ENCODE peak calls at places on chromosomes 6 and 20, in seven cellular contexts. S is endodermal cell; W is DND-41; K is testis; N is GM23248; X is CD8-positive, alpha-beta T cell; P is psoas muscle. V is an unnamed sample.

GRCh38 chr20:3000852-3001523 is 42.4 kb upstream of the GNRH2 start:
- DNase-seq in X (no peak), N (peak; percentile 67), P (no peak), S (no peak), K (no peak), W (peak; percentile 24), V (peak; percentile 76)

GRCh38 chr6:49692534-49692933 is 20.8 kb downstream of the CRISP2 start:
- DNase-seq in P (no peak), K (no peak), S (no peak), X (no peak), N (no peak), W (no peak), V (no peak)

GRCh38 chr6:144662812-144663211 is 377.7 kb downstream of the UTRN start:
- DNase-seq in S (no peak), X (no peak), N (no peak), P (no peak), W (no peak), K (no peak), V (no peak)

GRCh38 chr6:139982652-139983051 is 608.2 kb upstream of the CITED2 start:
- DNase-seq in P (no peak), W (no peak), S (peak; percentile 66), X (no peak), K (no peak), N (peak; percentile 56), V (peak; percentile 87)

GRCh38 chr6:168427184-168427583 is 13.8 kb upstream of the SMOC2 start:
- DNase-seq in K (no peak), W (no peak), X (no peak), N (no peak), P (no peak), S (no peak), V (no peak)

GRCh38 chr6:71533939-71534379 is 245.3 kb downstream of the OGFRL1 start:
- DNase-seq in X (no peak), W (no peak), S (no peak), K (no peak), N (peak; percentile 54), P (no peak), V (peak; percentile 24)

GRCh38 chr6:90399970-90400369 is 103.3 kb upstream of the BACH2 start:
- DNase-seq in P (no peak), K (no peak), W (no peak), N (no peak), S (no peak), X (no peak), V (no peak)

GRCh38 chr6:45900808-45901752 is 114.6 kb downstream of the CLIC5 start:
- DNase-seq in X (no peak), K (peak; percentile 33), N (peak; percentile 85), S (peak; percentile 61), W (no peak), P (no peak), V (no peak)

GRCh38 chr6:1774541-1774940 is 164.8 kb downstream of the FOXC1 start:
- DNase-seq in X (no peak), N (peak; percentile 34), K (no peak), S (no peak), W (no peak), P (no peak), V (no peak)

GRCh38 chr6:36834576-36835293 is 4.5 kb downstream of the CPNE5 start:
- DNase-seq in W (peak; percentile 37), P (no peak), N (no peak), X (no peak), S (peak; percentile 79), K (peak; percentile 41), V (no peak)

GRCh38 chr6:106360989-106361430 is 493 bp downstream of the CRYBG1 start:
- DNase-seq in X (no peak), S (peak; percentile 81), N (peak; percentile 34), K (no peak), P (peak; percentile 48), W (no peak), V (peak; percentile 13)

GRCh38 chr6:132648356-132648755 is 10.6 kb downstream of the TAAR1 start:
- DNase-seq in N (peak; percentile 57), P (no peak), S (no peak), W (peak; percentile 21), X (no peak), K (no peak), V (no peak)

GRCh38 chr6:41014780-41015179 is 24.2 kb downstream of the UNC5CL start:
- DNase-seq in W (no peak), P (no peak), K (no peak), N (no peak), X (no peak), S (no peak), V (no peak)

GRCh38 chr20:45029884-45030283 is 63.6 kb downstream of the STK4 start:
- DNase-seq in P (no peak), N (no peak), X (no peak), W (no peak), K (no peak), S (no peak), V (no peak)

GRCh38 chr20:50149481-50150254 is 3.9 kb downstream of the PEDS1 start:
- DNase-seq in P (peak; percentile 74), N (no peak), S (no peak), W (no peak), K (no peak), X (no peak), V (no peak)

GRCh38 chr6:3389390-3390167 is 67.3 kb downstream of the SLC22A23 start:
- DNase-seq in W (no peak), P (peak; percentile 77), N (peak; percentile 95), X (no peak), K (no peak), S (no peak), V (no peak)

GRCh38 chr6:169960003-169960344 is 208.6 kb downstream of the ERMARD start:
- DNase-seq in W (no peak), N (no peak), S (peak; percentile 32), K (no peak), P (no peak), X (no peak), V (no peak)

GRCh38 chr6:1610497-1611321 is 994 bp downstream of the FOXC1 start:
- DNase-seq in X (no peak), K (no peak), W (no peak), P (peak; percentile 50), S (peak; percentile 79), N (peak; percentile 71), V (no peak)

GRCh38 chr6:107458687-107459282 is 579 bp downstream of the PDSS2 start:
- DNase-seq in P (no peak), W (peak; percentile 52), S (no peak), N (peak; percentile 58), K (peak; percentile 36), X (peak; percentile 9), V (peak; percentile 10)

GRCh38 chr6:107152633-107153032 is 37.3 kb upstream of the BEND3 start:
- DNase-seq in W (no peak), P (no peak), X (no peak), N (no peak), S (no peak), K (no peak), V (no peak)

GRCh38 chr6:72947534-72947933 is 277.8 kb downstream of the KHDC1L start:
- DNase-seq in N (no peak), X (no peak), S (no peak), K (no peak), W (no peak), P (no peak), V (no peak)

GRCh38 chr6:72954736-72955135 is 270.6 kb downstream of the KHDC1L start:
- DNase-seq in N (no peak), P (no peak), X (no peak), W (no peak), K (no peak), S (no peak), V (no peak)

GRCh38 chr6:87722831-87723726 is 21.0 kb upstream of the AKIRIN2 start:
- DNase-seq in K (peak; percentile 78), S (peak; percentile 84), P (peak; percentile 88), X (no peak), W (no peak), N (peak; percentile 97), V (no peak)

GRCh38 chr20:39800548-39800947 is 838.4 kb downstream of the DHX35 start:
- DNase-seq in S (no peak), P (peak; percentile 65), W (no peak), X (no peak), N (peak; percentile 92), K (no peak), V (no peak)
- H3K9me3 ChIP-seq in S (peaks cover 9% of the 10 kb centered on the region), P (peaks cover 2% of the 10 kb centered on the region), W (no peaks in the 10 kb centered on the region), X (no peaks in the 10 kb centered on the region), N (no peaks in the 10 kb centered on the region), K (no peaks in the 10 kb centered on the region), V (peaks cover 8% of the 10 kb centered on the region)

GRCh38 chr6:121615493-121615892 is 180.0 kb downstream of the GJA1 start:
- DNase-seq in K (no peak), P (no peak), N (no peak), W (no peak), S (peak; percentile 48), X (no peak), V (no peak)
- H3K27me3 ChIP-seq in K (no peaks in the 10 kb centered on the region), P (no peaks in the 10 kb centered on the region), N (no peaks in the 10 kb centered on the region), W (no peaks in the 10 kb centered on the region), S (no peaks in the 10 kb centered on the region), X (no peaks in the 10 kb centered on the region), V (no peaks in the 10 kb centered on the region)

DNA sequence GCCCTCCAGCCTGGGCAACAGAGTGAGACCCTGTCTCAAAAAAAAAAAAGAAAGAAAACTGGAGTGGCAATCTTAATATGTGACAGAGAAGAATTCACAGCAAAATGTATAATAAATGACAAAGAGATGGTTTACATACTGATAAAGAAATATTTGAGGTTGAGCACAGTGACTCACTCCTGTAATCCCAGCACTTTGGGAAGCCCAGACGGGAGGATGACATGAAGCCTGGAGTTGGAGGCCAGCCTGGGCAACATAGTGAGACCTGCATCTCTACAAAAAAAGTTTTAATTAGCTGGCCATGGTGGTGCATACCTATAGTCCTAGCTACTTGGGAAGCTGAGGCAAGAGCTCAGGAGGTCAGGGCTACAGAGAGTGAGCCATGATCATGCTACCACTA is 12.4 kb upstream of the DEFB118 start:
- DNase-seq in N (peak; percentile 1), S (no peak), W (no peak), P (no peak), K (no peak), X (no peak), V (no peak)
- H3K9me3 ChIP-seq in N (no peaks in the 10 kb centered on the region), S (peaks cover 62% of the 10 kb centered on the region), W (no peaks in the 10 kb centered on the region), P (no peaks in the 10 kb centered on the region), K (no peaks in the 10 kb centered on the region), X (no peaks in the 10 kb centered on the region), V (no peaks in the 10 kb centered on the region)

DNA sequence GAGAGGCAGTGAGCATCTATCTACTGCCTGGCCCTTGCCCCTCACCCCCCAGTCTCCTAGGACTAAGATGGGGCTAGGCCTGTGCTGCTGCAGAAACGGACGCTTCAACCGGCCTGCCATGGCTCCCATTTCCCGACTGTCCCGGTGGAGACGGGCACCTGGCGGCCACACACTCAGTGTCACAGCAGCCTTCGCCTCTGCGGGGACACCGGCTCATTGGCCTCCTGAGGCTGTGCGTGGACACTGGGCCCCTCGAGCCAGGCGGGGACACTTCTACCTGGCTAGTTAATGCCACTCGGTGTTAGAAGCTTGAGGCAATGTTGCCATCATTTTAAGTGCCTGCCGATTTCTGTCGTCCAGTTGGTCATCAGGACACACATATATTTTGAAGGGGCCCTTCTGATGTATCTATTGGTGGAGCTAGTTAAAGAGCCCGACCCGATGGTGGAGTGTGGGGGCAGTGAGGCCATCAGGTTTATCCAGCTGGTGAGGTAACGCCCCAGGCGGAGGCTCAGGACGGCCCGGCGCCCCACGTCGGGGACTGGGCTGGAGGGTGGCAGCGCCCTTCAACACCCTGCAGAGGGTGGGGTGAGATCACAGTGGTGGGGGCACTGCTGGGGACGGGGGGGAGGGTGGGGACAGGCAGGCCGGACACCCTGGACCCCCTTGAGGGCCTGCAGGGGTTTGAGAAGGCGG is 58.9 kb upstream of the GATA5 start:
- DNase-seq in N (no peak), W (no peak), P (no peak), X (no peak), S (no peak), K (no peak), V (no peak)
- H3K27me3 ChIP-seq in N (peaks cover 22% of the 10 kb centered on the region), W (no peaks in the 10 kb centered on the region), P (no peaks in the 10 kb centered on the region), X (no peaks in the 10 kb centered on the region), S (no peaks in the 10 kb centered on the region), K (no peaks in the 10 kb centered on the region), V (peaks cover under 1% of the 10 kb centered on the region)

GRCh38 chr20:55888655-55889054 is 116.7 kb downstream of the CBLN4 start:
- DNase-seq in K (peak; percentile 79), W (no peak), S (peak; percentile 49), P (no peak), X (no peak), N (no peak), V (no peak)
- H3K9me3 ChIP-seq in K (no peaks in the 10 kb centered on the region), W (no peaks in the 10 kb centered on the region), S (peaks cover 81% of the 10 kb centered on the region), P (no peaks in the 10 kb centered on the region), X (no peaks in the 10 kb centered on the region), N (no peaks in the 10 kb centered on the region), V (peaks cover 15% of the 10 kb centered on the region)

V was measured in A673.